ENCODE peak calls at places on chromosomes 5 and 9, in five cellular contexts. One of them, this sample, is unnamed.

GRCh38 chr9:130711469-130711868 is 17.9 kb downstream of the EXOSC2 start:
- DNase-seq in A549: no peak
- DNase-seq in GM12892: no peak
- DNase-seq in esophagus squamous epithelium: no peak
- DNase-seq in stomach: no peak
- DNase-seq in this sample: no peak

GRCh38 chr5:107216587-107216986 is 454.1 kb downstream of the EFNA5 start:
- DNase-seq in stomach: no peak
- DNase-seq in GM12892: no peak
- DNase-seq in A549: no peak
- DNase-seq in esophagus squamous epithelium: no peak
- DNase-seq in this sample: no peak

GRCh38 chr5:108655750-108656450 is 91.8 kb upstream of the FER start:
- DNase-seq in esophagus squamous epithelium: no peak
- DNase-seq in GM12892: no peak
- DNase-seq in A549: no peak
- DNase-seq in stomach: no peak
- DNase-seq in this sample: no peak

GRCh38 chr5:111158105-111158744 is 66.0 kb upstream of the CAMK4 start:
- DNase-seq in stomach: peak; percentile 75
- DNase-seq in A549: peak; percentile 25
- DNase-seq in GM12892: no peak
- DNase-seq in esophagus squamous epithelium: no peak
- DNase-seq in this sample: peak; percentile 61

GRCh38 chr5:167771565-167771964 is 519.9 kb upstream of the WWC1 start:
- DNase-seq in A549: no peak
- DNase-seq in GM12892: no peak
- DNase-seq in stomach: no peak
- DNase-seq in esophagus squamous epithelium: no peak
- DNase-seq in this sample: no peak

GRCh38 chr9:70480405-70480980 is 66.0 kb upstream of the KLF9 start:
- DNase-seq in A549: no peak
- DNase-seq in stomach: peak; percentile 87
- DNase-seq in esophagus squamous epithelium: no peak
- DNase-seq in GM12892: no peak
- DNase-seq in this sample: peak; percentile 94

GRCh38 chr9:111833941-111834340 is 39.2 kb upstream of the SHOC1 start:
- DNase-seq in esophagus squamous epithelium: no peak
- DNase-seq in GM12892: no peak
- DNase-seq in A549: no peak
- DNase-seq in stomach: no peak
- DNase-seq in this sample: no peak

GRCh38 chr9:105511486-105511885 is 46.4 kb upstream of the FKTN start:
- DNase-seq in GM12892: no peak
- DNase-seq in esophagus squamous epithelium: no peak
- DNase-seq in A549: no peak
- DNase-seq in stomach: no peak
- DNase-seq in this sample: no peak

GRCh38 chr5:81424728-81425127 is 30.8 kb upstream of the ACOT12 start:
- DNase-seq in A549: no peak
- DNase-seq in stomach: no peak
- DNase-seq in esophagus squamous epithelium: no peak
- DNase-seq in GM12892: no peak
- DNase-seq in this sample: no peak

GRCh38 chr5:3853366-3853765 is 257.7 kb downstream of the IRX1 start:
- DNase-seq in esophagus squamous epithelium: no peak
- DNase-seq in A549: no peak
- DNase-seq in GM12892: no peak
- DNase-seq in stomach: no peak
- DNase-seq in this sample: no peak

GRCh38 chr5:63820557-63820956 is 141.7 kb downstream of the HTR1A start:
- DNase-seq in stomach: no peak
- DNase-seq in esophagus squamous epithelium: no peak
- DNase-seq in GM12892: no peak
- DNase-seq in A549: no peak
- DNase-seq in this sample: no peak

GRCh38 chr9:4680178-4680535 is 788 bp downstream of the CDC37L1 start:
- DNase-seq in A549: no peak
- DNase-seq in stomach: no peak
- DNase-seq in GM12892: no peak
- DNase-seq in esophagus squamous epithelium: no peak
- DNase-seq in this sample: no peak

GRCh38 chr5:113218200-113218599 is 216.6 kb downstream of the TSSK1B start:
- DNase-seq in stomach: no peak
- DNase-seq in esophagus squamous epithelium: no peak
- DNase-seq in A549: no peak
- DNase-seq in GM12892: no peak
- DNase-seq in this sample: no peak

GRCh38 chr9:21695443-21695842 is 107.0 kb upstream of the MTAP start:
- DNase-seq in A549: no peak
- DNase-seq in esophagus squamous epithelium: no peak
- DNase-seq in GM12892: no peak
- DNase-seq in stomach: no peak
- DNase-seq in this sample: no peak

GRCh38 chr5:168929656-168930055 is 350.5 kb upstream of the PANK3 start:
- DNase-seq in A549: no peak
- DNase-seq in GM12892: no peak
- DNase-seq in stomach: no peak
- DNase-seq in esophagus squamous epithelium: no peak
- DNase-seq in this sample: no peak

GRCh38 chr5:124457901-124458300 is 288.5 kb downstream of the ZNF608 start:
- DNase-seq in A549: no peak
- DNase-seq in GM12892: no peak
- DNase-seq in stomach: no peak
- DNase-seq in esophagus squamous epithelium: no peak
- DNase-seq in this sample: no peak

GRCh38 chr9:105554042-105554441 is 3.9 kb upstream of the FKTN start:
- DNase-seq in esophagus squamous epithelium: no peak
- DNase-seq in A549: no peak
- DNase-seq in GM12892: no peak
- DNase-seq in stomach: no peak
- DNase-seq in this sample: no peak

GRCh38 chr5:175466700-175467318 is 11.6 kb upstream of the SFXN1 start:
- DNase-seq in GM12892: no peak
- DNase-seq in A549: no peak
- DNase-seq in stomach: no peak
- DNase-seq in esophagus squamous epithelium: no peak
- DNase-seq in this sample: no peak

GRCh38 chr5:66826696-66827095 is 230.5 kb downstream of the MAST4 start:
- DNase-seq in stomach: no peak
- DNase-seq in GM12892: no peak
- DNase-seq in esophagus squamous epithelium: no peak
- DNase-seq in A549: no peak
- DNase-seq in this sample: no peak

GRCh38 chr5:72760259-72760658 is 56.2 kb upstream of the TNPO1 start:
- DNase-seq in A549: no peak
- DNase-seq in esophagus squamous epithelium: no peak
- DNase-seq in GM12892: no peak
- DNase-seq in stomach: no peak
- DNase-seq in this sample: no peak

GRCh38 chr5:102772273-102772672 is 17.2 kb downstream of the PAM start:
- DNase-seq in GM12892: no peak
- DNase-seq in esophagus squamous epithelium: no peak
- DNase-seq in stomach: no peak
- DNase-seq in A549: no peak
- DNase-seq in this sample: no peak

GRCh38 chr9:107489144-107489673 is 360 bp downstream of the KLF4 start:
- DNase-seq in A549: no peak
- DNase-seq in stomach: no peak
- DNase-seq in GM12892: no peak
- DNase-seq in esophagus squamous epithelium: no peak
- DNase-seq in this sample: no peak

GRCh38 chr9:107487521-107488399 is 1.8 kb downstream of the KLF4 start:
- DNase-seq in GM12892: no peak
- DNase-seq in stomach: peak; percentile 68
- DNase-seq in esophagus squamous epithelium: no peak
- DNase-seq in A549: peak; percentile 33
- DNase-seq in this sample: peak; percentile 81

GRCh38 chr9:107486674-107487520 is 2.7 kb downstream of the KLF4 start:
- DNase-seq in esophagus squamous epithelium: no peak
- DNase-seq in A549: no peak
- DNase-seq in stomach: peak; percentile 27
- DNase-seq in GM12892: no peak
- DNase-seq in this sample: peak; percentile 73

GRCh38 chr9:107489687-107490605 is at the start of gene KLF4:
- DNase-seq in GM12892: peak; percentile 58
- DNase-seq in A549: peak; percentile 79
- DNase-seq in esophagus squamous epithelium: peak; percentile 72
- DNase-seq in stomach: peak; percentile 92
- DNase-seq in this sample: peak; percentile 95

GRCh38 chr9:107488400-107489143 is 997 bp downstream of the KLF4 start:
- DNase-seq in A549: peak; percentile 34
- DNase-seq in stomach: peak; percentile 56
- DNase-seq in GM12892: peak; percentile 25
- DNase-seq in esophagus squamous epithelium: no peak
- DNase-seq in this sample: peak; percentile 92
- TF ChIP-seq POLR2A in A549: no peak
- TF ChIP-seq POLR2A in stomach: no peak
- TF ChIP-seq POLR2A in GM12892: no peak
- TF ChIP-seq POLR2A in esophagus squamous epithelium: no peak
- TF ChIP-seq POLR2A in this sample: peak; percentile 55

GRCh38 chr5:43065384-43066230 is 25.5 kb upstream of the ANXA2R start:
- DNase-seq in esophagus squamous epithelium: no peak
- DNase-seq in A549: no peak
- DNase-seq in GM12892: no peak
- DNase-seq in stomach: peak; percentile 52
- DNase-seq in this sample: peak; percentile 88

GRCh38 chr5:43066799-43067741 is 27.0 kb upstream of the ANXA2R start:
- DNase-seq in A549: peak; percentile 59
- DNase-seq in stomach: peak; percentile 87
- DNase-seq in esophagus squamous epithelium: peak; percentile 71
- DNase-seq in GM12892: peak; percentile 26
- DNase-seq in this sample: peak; percentile 93

GRCh38 chr5:43063731-43064171 is 23.6 kb upstream of the ANXA2R start:
- DNase-seq in stomach: no peak
- DNase-seq in esophagus squamous epithelium: no peak
- DNase-seq in A549: no peak
- DNase-seq in GM12892: no peak
- DNase-seq in this sample: no peak

GRCh38 chr5:43068037-43068436 is 27.9 kb upstream of the ANXA2R start:
- DNase-seq in esophagus squamous epithelium: no peak
- DNase-seq in GM12892: no peak
- DNase-seq in stomach: no peak
- DNase-seq in A549: no peak
- DNase-seq in this sample: no peak

GRCh38 chr5:43066231-43066798 is 26.2 kb upstream of the ANXA2R start:
- DNase-seq in GM12892: peak; percentile 36
- DNase-seq in A549: no peak
- DNase-seq in stomach: peak; percentile 82
- DNase-seq in esophagus squamous epithelium: no peak
- DNase-seq in this sample: peak; percentile 83
- TF ChIP-seq POLR2A in GM12892: peak; percentile 50
- TF ChIP-seq POLR2A in A549: peak; percentile 44
- TF ChIP-seq POLR2A in stomach: no peak
- TF ChIP-seq POLR2A in esophagus squamous epithelium: no peak
- TF ChIP-seq POLR2A in this sample: no peak

GRCh38 chr9:110282767-110283136 is 26.4 kb upstream of the TXN start:
- DNase-seq in stomach: no peak
- DNase-seq in esophagus squamous epithelium: no peak
- DNase-seq in GM12892: no peak
- DNase-seq in A549: no peak
- DNase-seq in this sample: no peak
- TF ChIP-seq POLR2A in stomach: no peak
- TF ChIP-seq POLR2A in esophagus squamous epithelium: no peak
- TF ChIP-seq POLR2A in GM12892: no peak
- TF ChIP-seq POLR2A in A549: no peak
- TF ChIP-seq POLR2A in this sample: no peak

GRCh38 chr5:146873186-146873917 is 5.2 kb downstream of the PPP2R2B start:
- DNase-seq in esophagus squamous epithelium: no peak
- DNase-seq in stomach: no peak
- DNase-seq in A549: no peak
- DNase-seq in GM12892: no peak
- DNase-seq in this sample: no peak
- TF ChIP-seq POLR2A in esophagus squamous epithelium: no peak
- TF ChIP-seq POLR2A in stomach: no peak
- TF ChIP-seq POLR2A in A549: no peak
- TF ChIP-seq POLR2A in GM12892: no peak
- TF ChIP-seq POLR2A in this sample: no peak

GRCh38 chr9:127568971-127569818 is 42.9 kb upstream of the STXBP1 start:
- DNase-seq in stomach: peak; percentile 87
- DNase-seq in esophagus squamous epithelium: no peak
- DNase-seq in GM12892: peak; percentile 93
- DNase-seq in A549: peak; percentile 73
- DNase-seq in this sample: peak; percentile 85
- TF ChIP-seq POLR2A in stomach: no peak
- TF ChIP-seq POLR2A in esophagus squamous epithelium: no peak
- TF ChIP-seq POLR2A in GM12892: no peak
- TF ChIP-seq POLR2A in A549: peak; percentile 32
- TF ChIP-seq POLR2A in this sample: no peak

DNA sequence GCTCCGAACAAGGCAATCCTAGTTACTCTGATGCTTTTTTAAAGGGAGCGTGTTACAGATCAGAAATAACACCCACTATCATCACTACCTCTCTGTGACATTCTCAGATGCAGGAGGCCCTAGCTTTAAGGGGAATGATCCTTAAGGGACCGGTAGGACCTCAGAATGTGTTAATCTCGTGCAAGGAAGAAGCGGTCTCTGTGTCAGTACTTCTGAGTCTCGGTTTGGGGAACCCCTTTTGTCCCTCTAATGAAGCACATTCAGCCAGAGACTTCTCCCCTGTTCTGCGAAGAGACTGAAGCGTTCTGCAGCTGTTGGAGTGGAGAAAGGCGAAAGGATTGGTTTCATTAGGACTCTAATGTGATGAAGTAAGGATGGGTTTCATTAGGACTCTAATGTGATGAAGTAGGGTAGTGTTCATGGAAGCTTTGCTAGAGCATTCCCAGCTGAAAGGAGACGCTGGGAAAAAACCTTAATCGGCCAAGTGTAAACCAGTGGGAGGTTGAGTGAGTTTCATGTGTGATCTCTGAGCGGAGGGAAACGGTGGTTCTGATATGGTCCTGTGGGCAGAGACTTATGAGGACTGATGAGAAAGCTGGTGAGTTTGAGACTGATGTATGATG is 1.6 kb downstream of the PIP5K1B start:
- DNase-seq in stomach: no peak
- DNase-seq in A549: no peak
- DNase-seq in esophagus squamous epithelium: no peak
- DNase-seq in GM12892: peak; percentile 25
- DNase-seq in this sample: no peak
- TF ChIP-seq POLR2A in stomach: no peak
- TF ChIP-seq POLR2A in A549: no peak
- TF ChIP-seq POLR2A in esophagus squamous epithelium: no peak
- TF ChIP-seq POLR2A in GM12892: peak; percentile 32
- TF ChIP-seq POLR2A in this sample: no peak

This sample was measured in suprapubic skin.